ENCODE peak calls at places on chromosomes 16 and 17, in five cellular contexts. D is AG10803; A is BE2C; X is activated CD8-positive, alpha-beta T cell treated with anti-CD3 and anti-CD28 coated beads for 36 hours; E is fibroblast of mammary gland. P is an unnamed sample.

GRCh38 chr16:54446639-54447038 is 160.1 kb upstream of the IRX3 start:
- DNase-seq in X (no peak), E (peak; percentile 95), A (peak; percentile 63), D (peak; percentile 95), P (no peak)

GRCh38 chr17:63543822-63544420 is 6.4 kb upstream of the DCAF7 start:
- DNase-seq in X (no peak), A (no peak), D (no peak), E (no peak), P (no peak)

GRCh38 chr16:17303101-17303500 is 167.7 kb downstream of the XYLT1 start:
- DNase-seq in D (no peak), A (no peak), E (no peak), X (no peak), P (no peak)

GRCh38 chr16:89280546-89281188 is 63.2 kb downstream of the ZNF778 start:
- DNase-seq in A (no peak), E (no peak), X (no peak), D (no peak), P (no peak)

GRCh38 chr16:1651509-1652342 is 26.4 kb upstream of the JPT2 start:
- DNase-seq in A (no peak), X (peak; percentile 29), D (no peak), E (peak; percentile 5), P (no peak)

GRCh38 chr17:2177235-2177811 is 122.4 kb downstream of the HIC1 start:
- DNase-seq in X (no peak), A (no peak), D (peak; percentile 27), E (peak; percentile 58), P (no peak)

GRCh38 chr17:40130352-40131042 is 8.7 kb downstream of the MSL1 start:
- DNase-seq in A (no peak), E (no peak), X (no peak), D (no peak), P (no peak)

GRCh38 chr17:48757524-48757961 is 29.0 kb upstream of the HOXB13 start:
- DNase-seq in X (no peak), D (peak; percentile 70), E (no peak), A (no peak), P (no peak)

GRCh38 chr17:3771140-3771539 is 29.8 kb downstream of the ITGAE start:
- DNase-seq in A (no peak), E (no peak), D (no peak), X (peak; percentile 60), P (no peak)

GRCh38 chr16:31371008-31371407 is 16.0 kb downstream of the ITGAX start:
- DNase-seq in X (no peak), D (no peak), A (no peak), E (no peak), P (no peak)

GRCh38 chr17:48351916-48352332 is 78.1 kb downstream of the SKAP1 start:
- DNase-seq in X (no peak), D (peak; percentile 59), E (peak; percentile 66), A (no peak), P (peak; percentile 31)

GRCh38 chr16:27717726-27718125 is 167.8 kb downstream of the KATNIP start:
- DNase-seq in D (no peak), E (no peak), X (no peak), A (no peak), P (no peak)

GRCh38 chr16:4376820-4377572 is 5.3 kb downstream of the VASN start:
- DNase-seq in X (no peak), A (no peak), D (no peak), E (peak; percentile 62), P (no peak)

GRCh38 chr17:68600123-68600880 is 865 bp downstream of the FAM20A start:
- DNase-seq in D (no peak), E (no peak), X (peak; percentile 7), A (peak; percentile 9), P (peak; percentile 49)

GRCh38 chr17:73203788-73204479 is 11.1 kb downstream of the COG1 start:
- DNase-seq in E (no peak), X (peak; percentile 75), D (no peak), A (no peak), P (no peak)

GRCh38 chr17:77445030-77445907 is 304.5 kb downstream of the SEC14L1 start:
- DNase-seq in X (peak; percentile 93), D (peak; percentile 96), A (no peak), E (peak; percentile 83), P (peak; percentile 78)

DNA sequence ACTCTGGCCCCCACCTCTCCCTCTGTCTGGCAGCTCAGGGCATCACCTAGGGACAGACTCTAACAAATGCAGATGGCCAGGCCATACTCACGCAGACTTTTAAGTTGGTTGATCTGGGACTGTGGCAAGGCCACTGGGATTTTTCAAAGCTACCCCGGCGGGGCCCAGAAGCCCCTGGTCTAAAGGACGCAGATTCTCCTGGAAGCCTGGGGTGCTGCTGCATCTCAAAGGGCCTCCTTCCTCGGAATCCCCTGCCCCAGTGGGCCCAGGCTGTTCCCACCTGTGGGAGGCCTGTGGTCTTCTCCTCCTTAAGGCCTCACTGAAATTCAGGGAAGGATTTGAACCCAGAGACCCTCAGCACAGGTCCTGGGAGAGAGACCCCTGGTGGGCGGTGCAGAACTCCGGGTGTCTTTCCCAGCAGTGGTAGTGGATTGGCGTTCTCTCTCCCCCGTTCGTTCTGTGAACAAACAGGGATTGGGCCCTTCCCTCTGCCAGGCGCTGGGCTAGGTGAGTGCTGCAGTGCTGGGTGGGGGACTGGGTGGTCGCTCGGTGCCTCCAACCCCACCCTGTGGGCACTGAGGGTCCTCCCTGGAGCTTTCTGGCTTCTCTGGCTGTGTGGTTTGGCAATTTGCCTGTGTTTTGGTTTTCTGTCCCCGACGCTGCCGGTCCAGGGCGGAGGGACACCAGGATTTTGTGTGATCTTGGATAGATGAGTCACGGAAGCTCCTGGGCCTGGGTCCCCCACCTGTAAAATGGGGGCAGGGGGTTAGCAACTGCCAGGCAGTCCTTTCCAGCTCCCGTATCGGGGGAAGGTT is 160.6 kb upstream of the GSE1 start:
- DNase-seq in E (no peak), D (no peak), A (no peak), X (no peak), P (no peak)
- TF ChIP-seq CTCF in E (no peak), D (no peak), A (peak; percentile 43), X (no peak), P (no peak)

DNA sequence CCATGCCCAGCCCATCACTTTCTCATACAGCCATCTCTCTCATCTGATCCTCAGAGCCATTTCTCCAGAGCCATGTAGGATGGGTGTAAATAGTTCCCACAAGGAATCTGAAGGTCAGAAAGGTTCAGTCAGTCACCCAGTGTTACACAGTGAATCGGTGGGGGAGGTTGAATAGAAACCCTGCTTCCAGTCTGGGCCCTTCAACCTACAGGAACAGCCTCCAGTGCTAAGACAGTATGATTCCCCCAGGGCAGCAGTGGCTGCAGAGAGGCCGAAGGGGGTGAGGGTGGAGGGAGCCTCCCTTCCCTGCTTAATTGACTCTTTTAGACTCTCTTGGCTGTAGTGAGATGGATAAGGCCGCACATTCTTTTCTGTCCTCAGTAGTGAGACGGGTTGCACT is 3.6 kb downstream of the WNT9B start:
- DNase-seq in A (no peak), X (no peak), D (no peak), E (no peak), P (no peak)
- TF ChIP-seq CTCF in A (no peak), X (no peak), D (no peak), E (no peak), P (no peak)

GRCh38 chr16:74872302-74872701 is 97.7 kb upstream of the FA2H start:
- DNase-seq in A (no peak), X (no peak), D (no peak), E (no peak), P (no peak)

GRCh38 chr16:74877706-74878105 is 103.1 kb upstream of the FA2H start:
- DNase-seq in D (no peak), X (no peak), A (no peak), E (no peak), P (no peak)

GRCh38 chr16:74871608-74872007 is 97.0 kb upstream of the FA2H start:
- DNase-seq in E (no peak), A (no peak), X (no peak), D (no peak), P (no peak)

GRCh38 chr16:74874123-74874522 is 99.5 kb upstream of the FA2H start:
- DNase-seq in X (no peak), D (no peak), E (no peak), A (no peak), P (no peak)

DNA sequence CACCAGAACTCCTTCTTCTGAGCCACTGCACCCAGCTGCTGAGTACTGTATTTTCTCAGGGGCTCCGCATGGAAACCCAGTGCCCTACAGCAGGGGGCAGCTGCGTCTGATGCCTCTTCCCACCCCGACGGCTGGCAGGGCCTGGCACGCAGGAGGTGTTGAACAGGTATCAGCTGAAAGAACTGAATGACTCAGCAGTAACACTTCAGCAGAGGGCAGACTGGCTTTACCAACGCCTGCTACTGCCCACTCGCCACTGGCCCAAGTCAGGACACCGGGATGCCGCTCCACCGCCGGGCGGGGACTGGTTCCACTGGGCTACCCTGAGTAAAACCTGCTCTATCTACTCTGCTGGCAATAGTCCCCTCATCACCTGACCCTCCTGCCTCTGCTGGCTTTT is 100.3 kb upstream of the FA2H start:
- DNase-seq in E (no peak), D (no peak), X (no peak), A (no peak), P (no peak)
- TF ChIP-seq CTCF in E (no peak), D (no peak), X (no peak), A (no peak), P (no peak)

GRCh38 chr16:61370564-61370963 is 665.7 kb downstream of the CDH8 start:
- DNase-seq in E (no peak), A (no peak), X (no peak), D (no peak), P (no peak)
- TF ChIP-seq CTCF in E (no peak), A (no peak), X (no peak), D (no peak), P (no peak)

P was measured in GM13977.